ENCODE peak calls at places on chromosomes 12 and 14, in four cellular contexts. H is kidney, W is IMR-90, U is Karpas-422. Z is an unnamed sample.
A peak's percentile ranks its signal among the peaks of the same experiment; 100 is the strongest.

GRCh38 chr14:37899365-37899764 is 303.9 kb downstream of the TTC6 start:
- DNase-seq in U (no peak), W (no peak), H (peak; percentile 36), Z (no peak)

GRCh38 chr12:34217660-34218059 is 195.4 kb downstream of the ALG10 start:
- DNase-seq in W (no peak), H (no peak), U (no peak), Z (no peak)

GRCh38 chr12:122850695-122851350 is 15.6 kb downstream of the HIP1R start:
- DNase-seq in H (peak; percentile 53), U (no peak), W (peak; percentile 71), Z (no peak)

GRCh38 chr14:23153891-23154796 is 29.3 kb downstream of the SLC7A8 start:
- DNase-seq in H (peak; percentile 94), U (no peak), W (no peak), Z (no peak)

GRCh38 chr14:72775923-72776554 is 117.9 kb downstream of the DPF3 start:
- DNase-seq in W (no peak), H (no peak), U (no peak), Z (no peak)

GRCh38 chr14:104294983-104295680 is 156.7 kb downstream of the KIF26A start:
- DNase-seq in W (no peak), H (peak; percentile 57), U (no peak), Z (no peak)

GRCh38 chr14:101560534-101561113 is 671 bp upstream of the DIO3 start:
- DNase-seq in H (peak; percentile 47), U (no peak), W (no peak), Z (no peak)

GRCh38 chr14:24422694-24423531 is 6.6 kb downstream of the CBLN3 start:
- DNase-seq in W (no peak), H (no peak), U (no peak), Z (no peak)

GRCh38 chr14:85731198-85731597 is 201.3 kb downstream of the FLRT2 start:
- DNase-seq in U (no peak), W (peak; percentile 64), H (no peak), Z (no peak)

GRCh38 chr14:35423621-35424020 is 19.1 kb upstream of the NFKBIA start:
- DNase-seq in W (no peak), U (no peak), H (no peak), Z (no peak)

GRCh38 chr12:52165096-52165855 is 26.5 kb downstream of the KRT80 start:
- DNase-seq in U (no peak), H (no peak), W (no peak), Z (no peak)

GRCh38 chr14:102776761-102777710 is at the start of gene TRAF3:
- DNase-seq in U (peak; percentile 90), H (peak; percentile 91), W (peak; percentile 77), Z (peak; percentile 71)

GRCh38 chr12:95701275-95701674 is 89.3 kb downstream of the NTN4 start:
- DNase-seq in W (peak; percentile 60), U (peak; percentile 47), H (no peak), Z (no peak)

GRCh38 chr14:61385002-61385685 is 63.8 kb downstream of the PRKCH start:
- DNase-seq in H (no peak), U (no peak), W (no peak), Z (peak; percentile 83)

GRCh38 chr14:22973217-22974032 is 8.9 kb downstream of the AJUBA start:
- DNase-seq in U (peak; percentile 84), H (no peak), W (peak; percentile 70), Z (peak; percentile 42)

GRCh38 chr12:93601591-93601990 is 29.1 kb downstream of the SOCS2 start:
- DNase-seq in W (peak; percentile 19), U (no peak), H (no peak), Z (no peak)

GRCh38 chr14:24274101-24274543 is 2.7 kb upstream of the RABGGTA start:
- DNase-seq in H (no peak), U (peak; percentile 81), W (peak; percentile 31), Z (no peak)

GRCh38 chr14:90381999-90382451 is 14.8 kb upstream of the CALM1 start:
- DNase-seq in W (no peak), U (peak; percentile 57), H (peak; percentile 75), Z (no peak)

GRCh38 chr14:104551851-104552737 is 27.5 kb upstream of the C14orf180 start:
- DNase-seq in W (no peak), H (peak; percentile 62), U (no peak), Z (no peak)

GRCh38 chr14:55707365-55707804 is 127.4 kb downstream of the KTN1 start:
- DNase-seq in U (peak; percentile 61), H (no peak), W (peak; percentile 76), Z (no peak)

GRCh38 chr12:119672194-119672593 is 4.3 kb downstream of the PRKAB1 start:
- DNase-seq in W (no peak), U (no peak), H (no peak), Z (no peak)

GRCh38 chr12:119676573-119676972 is 8.6 kb downstream of the PRKAB1 start:
- DNase-seq in U (no peak), W (no peak), H (no peak), Z (no peak)

GRCh38 chr12:119673634-119674033 is 5.7 kb downstream of the PRKAB1 start:
- DNase-seq in H (peak; percentile 85), U (no peak), W (no peak), Z (no peak)

GRCh38 chr12:119676022-119676421 is 8.1 kb downstream of the PRKAB1 start:
- DNase-seq in W (no peak), H (no peak), U (no peak), Z (no peak)

GRCh38 chr12:119674560-119674959 is 6.6 kb downstream of the PRKAB1 start:
- DNase-seq in U (no peak), H (no peak), W (no peak), Z (no peak)
- H3K9ac ChIP-seq in U (no peak overlapping the region), H (no peak overlapping the region), W (no peak overlapping the region), Z (no peak overlapping the region)

GRCh38 chr12:46383654-46384450 is 11.3 kb upstream of the SLC38A2 start:
- DNase-seq in U (peak; percentile 60), H (peak; percentile 98), W (peak; percentile 97), Z (peak; percentile 75)
- H3K27ac ChIP-seq in U (no peak overlapping the region), H (peak overlapping the region; percentile 99), W (peak overlapping the region; percentile 98), Z (peak overlapping the region; percentile 99)

DNA sequence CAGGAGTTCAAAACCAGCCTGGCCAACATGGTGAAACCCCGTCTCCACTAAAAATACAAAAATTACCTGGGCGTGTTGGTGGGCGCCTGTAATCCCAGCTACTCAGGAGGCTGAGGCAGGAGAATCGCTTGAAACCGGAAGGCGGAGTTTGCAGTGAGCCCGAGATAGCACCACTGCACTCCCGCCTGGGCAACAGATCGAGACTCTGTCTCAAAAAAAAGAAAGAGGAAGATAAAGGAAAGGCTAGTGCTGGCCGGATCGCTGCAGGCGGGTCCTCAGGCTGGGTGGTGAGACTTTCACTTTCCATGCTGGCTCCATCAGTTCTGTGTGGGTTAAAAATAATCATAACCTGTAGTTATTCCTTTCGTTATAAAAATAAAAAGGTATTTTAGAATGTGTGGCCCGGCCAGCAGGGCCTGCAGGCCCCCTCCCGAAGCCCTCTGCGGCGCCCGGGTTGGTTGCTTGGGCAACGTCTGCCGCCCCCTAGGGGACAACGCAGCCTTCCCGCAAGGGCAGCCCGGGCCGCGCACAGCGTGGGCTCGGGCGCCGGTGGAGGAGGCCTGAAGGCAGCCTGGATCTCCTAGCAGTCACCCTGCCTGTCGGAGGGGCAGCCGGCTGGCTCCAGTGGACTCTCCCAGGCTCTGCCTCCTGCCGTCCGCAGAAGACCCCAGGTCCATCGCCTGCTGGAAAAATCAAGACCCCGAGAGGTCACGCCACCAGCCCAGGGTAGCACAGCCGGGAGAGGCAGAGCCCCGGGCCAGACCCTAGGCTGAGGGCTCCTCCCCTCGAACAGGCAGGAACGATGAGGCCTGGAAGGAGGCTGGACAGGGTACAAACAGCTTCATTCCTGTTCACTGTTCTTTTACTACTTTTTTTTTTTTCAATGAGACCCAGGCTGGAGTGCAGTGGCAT is 5.0 kb upstream of the SLC25A47 start:
- DNase-seq in U (peak; percentile 91), H (peak; percentile 87), W (peak; percentile 26), Z (no peak)
- H3K9ac ChIP-seq in U (peak overlapping the region; percentile 49), H (no peak overlapping the region), W (no peak overlapping the region), Z (no peak overlapping the region)

GRCh38 chr12:6047249-6048227 is 76.9 kb downstream of the VWF start:
- DNase-seq in W (peak; percentile 99), U (no peak), H (no peak), Z (no peak)
- H3K27ac ChIP-seq in W (peak overlapping the region; percentile 86), U (no peak overlapping the region), H (no peak overlapping the region), Z (no peak overlapping the region)

GRCh38 chr12:115963030-115963480 is 314.4 kb downstream of the MED13L start:
- DNase-seq in W (peak; percentile 78), H (no peak), U (no peak), Z (no peak)
- H3K9ac ChIP-seq in W (no peak overlapping the region), H (no peak overlapping the region), U (no peak overlapping the region), Z (no peak overlapping the region)

GRCh38 chr12:14442221-14442881 is 76.9 kb downstream of the ATF7IP start:
- DNase-seq in U (no peak), W (no peak), H (no peak), Z (no peak)
- H3K27ac ChIP-seq in U (no peak overlapping the region), W (no peak overlapping the region), H (no peak overlapping the region), Z (no peak overlapping the region)